ENCODE peak calls at places on chromosome 15, in six cellular contexts. F is naive thymus-derived CD8-positive, alpha-beta T cell; R is occipital lobe; A is upper lobe of left lung; D is B cell; Q is neuronal stem cell. B is an unnamed sample.

GRCh38 chr15:80550219-80550909 is 144.7 kb upstream of the ABHD17C start:
- DNase-seq in A (no peak), Q (no peak), D (no peak), R (no peak), F (no peak), B (peak)

GRCh38 chr15:58546635-58547627 is 115.1 kb downstream of the LIPC start:
- DNase-seq in Q (no peak), R (no peak), A (no peak), F (no peak), D (no peak), B (peak)

GRCh38 chr15:25693321-25694237 is 169.5 kb downstream of the ATP10A start:
- DNase-seq in R (no peak), D (peak), F (no peak), A (no peak), Q (peak), B (no peak)

GRCh38 chr15:23642413-23643044 is 5.1 kb downstream of the MAGEL2 start:
- DNase-seq in Q (peak), R (peak), F (no peak), A (peak), D (peak), B (no peak)

GRCh38 chr15:29825205-29825604 is 2.9 kb upstream of the TJP1 start:
- DNase-seq in A (no peak), F (peak), Q (no peak), D (no peak), R (no peak), B (no peak)

GRCh38 chr15:69114231-69114937 is 46.1 kb upstream of the GLCE start:
- DNase-seq in R (no peak), D (no peak), Q (no peak), A (no peak), F (no peak), B (peak)

GRCh38 chr15:29207027-29207757 is 62.4 kb downstream of the NSMCE3 start:
- DNase-seq in R (no peak), Q (no peak), F (no peak), A (no peak), D (no peak), B (no peak)

GRCh38 chr15:90598053-90598577 is 68.4 kb downstream of the CRTC3 start:
- DNase-seq in R (no peak), D (peak), Q (no peak), A (peak), F (no peak), B (no peak)

GRCh38 chr15:77702211-77702957 is 69.7 kb upstream of the LINGO1 start:
- DNase-seq in R (no peak), D (no peak), F (no peak), Q (peak), A (no peak), B (peak)

GRCh38 chr15:39491917-39492490 is 88.9 kb upstream of the THBS1 start:
- DNase-seq in A (no peak), R (no peak), Q (no peak), F (no peak), D (no peak), B (no peak)

GRCh38 chr15:32029409-32029861 is 880 bp upstream of the CHRNA7 start:
- DNase-seq in R (peak), Q (peak), A (no peak), F (no peak), D (no peak), B (no peak)

GRCh38 chr15:49492834-49493233 is 69.8 kb downstream of the FGF7 start:
- DNase-seq in F (no peak), R (no peak), A (no peak), D (no peak), Q (no peak), B (peak)

GRCh38 chr15:43911235-43911661 is 84.4 kb downstream of the WDR76 start:
- DNase-seq in R (peak), Q (no peak), D (no peak), F (no peak), A (no peak), B (peak)

GRCh38 chr15:83813697-83814096 is 159.8 kb downstream of the ADAMTSL3 start:
- DNase-seq in D (no peak), Q (no peak), R (no peak), F (no peak), A (no peak), B (no peak)

GRCh38 chr15:99476413-99477222 is 89.2 kb upstream of the MEF2A start:
- DNase-seq in Q (no peak), A (peak), D (peak), R (peak), F (peak), B (peak)

GRCh38 chr15:83449250-83449671 is 2.1 kb downstream of the SH3GL3 start:
- DNase-seq in R (no peak), D (no peak), F (no peak), Q (no peak), A (no peak), B (no peak)

GRCh38 chr15:69304176-69304533 is 5.4 kb downstream of the PAQR5 start:
- DNase-seq in R (no peak), Q (no peak), F (no peak), D (no peak), A (no peak), B (peak)

GRCh38 chr15:40639677-40640076 is 45.6 kb downstream of the KNL1 start:
- DNase-seq in Q (no peak), D (no peak), A (no peak), R (no peak), F (no peak), B (no peak)

GRCh38 chr15:96720656-96721055 is 390.2 kb downstream of the NR2F2 start:
- DNase-seq in A (no peak), D (no peak), R (no peak), Q (no peak), F (no peak), B (no peak)

GRCh38 chr15:57703387-57703786 is 3.1 kb upstream of the POLR2M start:
- DNase-seq in Q (no peak), D (no peak), A (no peak), F (peak), R (no peak), B (no peak)

GRCh38 chr15:72313448-72313840 is 6.5 kb downstream of the CELF6 start:
- DNase-seq in D (no peak), R (no peak), Q (no peak), F (no peak), A (no peak), B (no peak)

GRCh38 chr15:59170295-59170881 is 36.3 kb upstream of the LDHAL6B start:
- DNase-seq in A (peak), D (no peak), R (no peak), F (no peak), Q (no peak), B (no peak)

GRCh38 chr15:83475551-83475950 is 28.4 kb downstream of the SH3GL3 start:
- DNase-seq in D (no peak), R (no peak), Q (peak), A (no peak), F (no peak), B (peak)

GRCh38 chr15:29711531-29711930 is 110.7 kb downstream of the TJP1 start:
- DNase-seq in R (no peak), Q (no peak), F (no peak), D (no peak), A (no peak), B (no peak)